ENCODE peak calls at places on chromosomes 6 and 20, in nine cellular contexts. W is psoas muscle; X is GM23338; Y is NCI-H524 treated with DMSO at 0.1 percent for 48 hours; D is activated naive CD8-positive, alpha-beta T cell treated with anti-CD3 and anti-CD28 coated beads, Interleukin-2, amount 50 U/mL, for 24 hours; G is endothelial cell; B is NCI-H345; Z is HFFc6; M is ELF-1. K is an unnamed sample.

GRCh38 chr6:135358907-135359459 is 138.6 kb downstream of the AHI1 start:
- DNase-seq in W (no peak), X (no peak), Y (no peak), D (no peak), G (no peak), B (no peak), Z (peak), M (no peak), K (no peak)

GRCh38 chr6:163296835-163297519 is 117.5 kb upstream of the QKI start:
- DNase-seq in W (no peak), X (no peak), Y (no peak), D (no peak), G (no peak), B (no peak), Z (no peak), M (no peak), K (no peak)

GRCh38 chr20:52761867-52762266 is 210.3 kb upstream of the TSHZ2 start:
- DNase-seq in W (no peak), X (no peak), Y (no peak), D (no peak), G (no peak), B (no peak), Z (no peak), M (no peak), K (no peak)

GRCh38 chr6:2846873-2847224 is 5.2 kb upstream of the SERPINB1 start:
- DNase-seq in W (no peak), X (no peak), Y (no peak), D (no peak), G (no peak), B (no peak), Z (no peak), M (no peak), K (no peak)

GRCh38 chr6:120869397-120869796 is 464.9 kb downstream of the TBC1D32 start:
- DNase-seq in W (no peak), X (peak), Y (no peak), D (no peak), G (peak), B (no peak), Z (no peak), M (no peak), K (no peak)

GRCh38 chr6:252775-253526 is 39.3 kb upstream of the DUSP22 start:
- DNase-seq in W (no peak), X (no peak), Y (no peak), D (no peak), G (no peak), B (no peak), Z (no peak), M (no peak), K (no peak)

GRCh38 chr20:2507875-2508630 is 662 bp downstream of the ZNF343 start:
- DNase-seq in W (peak), X (no peak), Y (no peak), D (no peak), G (no peak), B (no peak), Z (no peak), M (peak), K (no peak)

GRCh38 chr6:45378324-45378926 is 691 bp upstream of the SUPT3H start:
- DNase-seq in W (peak), X (no peak), Y (peak), D (peak), G (no peak), B (peak), Z (no peak), M (no peak), K (no peak)

GRCh38 chr20:33732166-33732970 is 572 bp downstream of the ZNF341 start:
- DNase-seq in W (peak), X (peak), Y (peak), D (peak), G (no peak), B (peak), Z (peak), M (peak), K (no peak)

GRCh38 chr6:143743256-143744166 is 65.7 kb downstream of the PHACTR2 start:
- DNase-seq in W (no peak), X (peak), Y (peak), D (no peak), G (no peak), B (no peak), Z (no peak), M (peak), K (no peak)

GRCh38 chr20:33561981-33562601 is 72.2 kb downstream of the CBFA2T2 start:
- DNase-seq in W (peak), X (peak), Y (peak), D (no peak), G (no peak), B (peak), Z (peak), M (peak), K (peak)

GRCh38 chr20:25022680-25023079 is 30.1 kb upstream of the APMAP start:
- DNase-seq in W (no peak), X (no peak), Y (no peak), D (no peak), G (no peak), B (peak), Z (no peak), M (no peak), K (no peak)

GRCh38 chr6:13331516-13332348 is 3.4 kb upstream of the TBC1D7 start:
- DNase-seq in W (no peak), X (peak), Y (no peak), D (no peak), G (no peak), B (no peak), Z (peak), M (no peak), K (no peak)

GRCh38 chr6:24985313-24985712 is 49.6 kb upstream of the RIPOR2 start:
- DNase-seq in W (no peak), X (peak), Y (no peak), D (no peak), G (no peak), B (peak), Z (no peak), M (peak), K (no peak)

GRCh38 chr20:48267825-48268615 is 482.7 kb upstream of the SULF2 start:
- DNase-seq in W (no peak), X (no peak), Y (no peak), D (no peak), G (no peak), B (no peak), Z (no peak), M (no peak), K (no peak)

GRCh38 chr20:57089701-57090144 is 176.7 kb downstream of the BMP7 start:
- DNase-seq in W (peak), X (peak), Y (no peak), D (peak), G (peak), B (peak), Z (peak), M (peak), K (no peak)

GRCh38 chr6:134331255-134331654 is 13.3 kb upstream of the SGK1 start:
- DNase-seq in W (no peak), X (no peak), Y (no peak), D (no peak), G (no peak), B (no peak), Z (no peak), M (no peak), K (no peak)

GRCh38 chr20:46872315-46873211 is 22.1 kb upstream of the EYA2 start:
- DNase-seq in W (no peak), X (peak), Y (no peak), D (no peak), G (no peak), B (peak), Z (no peak), M (no peak), K (no peak)

GRCh38 chr20:31863296-31864085 is 6.8 kb downstream of the DUSP15 start:
- DNase-seq in W (no peak), X (no peak), Y (no peak), D (no peak), G (no peak), B (no peak), Z (no peak), M (no peak), K (no peak)

GRCh38 chr6:136146130-136146529 is 104.0 kb downstream of the MTFR2 start:
- DNase-seq in W (no peak), X (no peak), Y (no peak), D (no peak), G (no peak), B (no peak), Z (no peak), M (no peak), K (no peak)

GRCh38 chr6:124560836-124561585 is 401.2 kb upstream of the RNF217 start:
- DNase-seq in W (no peak), X (no peak), Y (no peak), D (no peak), G (no peak), B (no peak), Z (no peak), M (no peak), K (no peak)

GRCh38 chr6:155080876-155081845 is 86.0 kb downstream of the TIAM2 start:
- DNase-seq in W (no peak), X (no peak), Y (peak), D (no peak), G (no peak), B (no peak), Z (no peak), M (no peak), K (no peak)

GRCh38 chr20:33649201-33649631 is 12.9 kb upstream of the C20orf144 start:
- DNase-seq in W (peak), X (no peak), Y (peak), D (no peak), G (no peak), B (peak), Z (no peak), M (no peak), K (no peak)

GRCh38 chr20:52500150-52500549 is 308.6 kb upstream of the ZFP64 start:
- DNase-seq in W (no peak), X (peak), Y (no peak), D (no peak), G (no peak), B (no peak), Z (no peak), M (no peak), K (no peak)

GRCh38 chr20:2745936-2746635 is 53.5 kb downstream of the EBF4 start:
- DNase-seq in W (no peak), X (no peak), Y (no peak), D (no peak), G (no peak), B (no peak), Z (no peak), M (no peak), K (no peak)